ENCODE peak calls at places on chromosome 7, in ten cellular contexts. One of them, this sample, is unnamed.

GRCh38 chr7:151137076-151137611 is 30.4 kb downstream of the GBX1 start:
- DNase-seq in hepatocyte: no peak
- DNase-seq in PC-9: no peak
- DNase-seq in SK-N-MC: no peak
- DNase-seq in PC-3: no peak
- DNase-seq in fibroblast of lung: no peak
- DNase-seq in endothelial cell of umbilical vein: no peak
- DNase-seq in astrocyte: no peak
- DNase-seq in mammary epithelial cell: no peak
- DNase-seq in HCT116: no peak
- DNase-seq in this sample: no peak

GRCh38 chr7:140571537-140572122 is 69.0 kb downstream of the DENND2A start:
- DNase-seq in SK-N-MC: no peak
- DNase-seq in fibroblast of lung: no peak
- DNase-seq in astrocyte: peak
- DNase-seq in mammary epithelial cell: peak
- DNase-seq in endothelial cell of umbilical vein: no peak
- DNase-seq in PC-3: peak
- DNase-seq in hepatocyte: no peak
- DNase-seq in PC-9: peak
- DNase-seq in HCT116: no peak
- DNase-seq in this sample: no peak

GRCh38 chr7:130377178-130377577 is 3.1 kb upstream of the CPA1 start:
- DNase-seq in PC-3: no peak
- DNase-seq in HCT116: no peak
- DNase-seq in SK-N-MC: no peak
- DNase-seq in PC-9: no peak
- DNase-seq in fibroblast of lung: no peak
- DNase-seq in astrocyte: no peak
- DNase-seq in endothelial cell of umbilical vein: no peak
- DNase-seq in mammary epithelial cell: no peak
- DNase-seq in hepatocyte: no peak
- DNase-seq in this sample: no peak

GRCh38 chr7:148912758-148913541 is 28.9 kb upstream of the EZH2 start:
- DNase-seq in PC-3: peak
- DNase-seq in endothelial cell of umbilical vein: no peak
- DNase-seq in fibroblast of lung: no peak
- DNase-seq in SK-N-MC: no peak
- DNase-seq in mammary epithelial cell: no peak
- DNase-seq in HCT116: peak
- DNase-seq in PC-9: peak
- DNase-seq in astrocyte: no peak
- DNase-seq in hepatocyte: no peak
- DNase-seq in this sample: no peak

GRCh38 chr7:140476698-140477261 is 2.5 kb downstream of the MKRN1 start:
- DNase-seq in PC-3: no peak
- DNase-seq in PC-9: no peak
- DNase-seq in SK-N-MC: no peak
- DNase-seq in astrocyte: no peak
- DNase-seq in endothelial cell of umbilical vein: no peak
- DNase-seq in hepatocyte: no peak
- DNase-seq in mammary epithelial cell: no peak
- DNase-seq in fibroblast of lung: no peak
- DNase-seq in HCT116: no peak
- DNase-seq in this sample: no peak

GRCh38 chr7:78435355-78435754 is 636.8 kb downstream of the PHTF2 start:
- DNase-seq in SK-N-MC: no peak
- DNase-seq in HCT116: no peak
- DNase-seq in hepatocyte: no peak
- DNase-seq in PC-3: no peak
- DNase-seq in PC-9: no peak
- DNase-seq in mammary epithelial cell: no peak
- DNase-seq in endothelial cell of umbilical vein: no peak
- DNase-seq in fibroblast of lung: no peak
- DNase-seq in astrocyte: no peak
- DNase-seq in this sample: no peak

GRCh38 chr7:35555934-35556333 is 139.0 kb downstream of the HERPUD2 start:
- DNase-seq in mammary epithelial cell: peak
- DNase-seq in SK-N-MC: no peak
- DNase-seq in PC-3: peak
- DNase-seq in hepatocyte: peak
- DNase-seq in astrocyte: no peak
- DNase-seq in PC-9: peak
- DNase-seq in endothelial cell of umbilical vein: no peak
- DNase-seq in fibroblast of lung: no peak
- DNase-seq in HCT116: no peak
- DNase-seq in this sample: peak

GRCh38 chr7:41033526-41033925 is 669.4 kb downstream of the INHBA start:
- DNase-seq in mammary epithelial cell: peak
- DNase-seq in fibroblast of lung: no peak
- DNase-seq in endothelial cell of umbilical vein: no peak
- DNase-seq in hepatocyte: no peak
- DNase-seq in PC-9: no peak
- DNase-seq in astrocyte: peak
- DNase-seq in PC-3: no peak
- DNase-seq in SK-N-MC: no peak
- DNase-seq in HCT116: no peak
- DNase-seq in this sample: no peak

GRCh38 chr7:121288894-121289293 is 39.9 kb upstream of the WNT16 start:
- DNase-seq in HCT116: peak
- DNase-seq in endothelial cell of umbilical vein: no peak
- DNase-seq in PC-3: peak
- DNase-seq in PC-9: peak
- DNase-seq in mammary epithelial cell: peak
- DNase-seq in astrocyte: peak
- DNase-seq in SK-N-MC: no peak
- DNase-seq in hepatocyte: no peak
- DNase-seq in fibroblast of lung: peak
- DNase-seq in this sample: no peak

GRCh38 chr7:113635492-113635891 is 283.3 kb downstream of the PPP1R3A start:
- DNase-seq in hepatocyte: no peak
- DNase-seq in SK-N-MC: no peak
- DNase-seq in endothelial cell of umbilical vein: no peak
- DNase-seq in mammary epithelial cell: no peak
- DNase-seq in PC-3: no peak
- DNase-seq in astrocyte: no peak
- DNase-seq in HCT116: no peak
- DNase-seq in PC-9: no peak
- DNase-seq in fibroblast of lung: no peak
- DNase-seq in this sample: no peak

GRCh38 chr7:107661081-107661864 is 645 bp downstream of the SLC26A4 start:
- DNase-seq in SK-N-MC: no peak
- DNase-seq in HCT116: no peak
- DNase-seq in mammary epithelial cell: peak
- DNase-seq in astrocyte: peak
- DNase-seq in PC-3: peak
- DNase-seq in hepatocyte: peak
- DNase-seq in endothelial cell of umbilical vein: peak
- DNase-seq in fibroblast of lung: peak
- DNase-seq in PC-9: peak
- DNase-seq in this sample: peak

GRCh38 chr7:107663196-107663595 is 2.6 kb downstream of the SLC26A4 start:
- DNase-seq in astrocyte: no peak
- DNase-seq in PC-9: no peak
- DNase-seq in mammary epithelial cell: no peak
- DNase-seq in endothelial cell of umbilical vein: no peak
- DNase-seq in SK-N-MC: no peak
- DNase-seq in hepatocyte: no peak
- DNase-seq in HCT116: no peak
- DNase-seq in fibroblast of lung: no peak
- DNase-seq in PC-3: no peak
- DNase-seq in this sample: no peak

GRCh38 chr7:107660381-107661080 is at the start of gene SLC26A4:
- DNase-seq in hepatocyte: peak
- DNase-seq in SK-N-MC: no peak
- DNase-seq in PC-9: no peak
- DNase-seq in endothelial cell of umbilical vein: no peak
- DNase-seq in PC-3: no peak
- DNase-seq in fibroblast of lung: no peak
- DNase-seq in astrocyte: no peak
- DNase-seq in HCT116: no peak
- DNase-seq in mammary epithelial cell: no peak
- DNase-seq in this sample: no peak

GRCh38 chr7:107659666-107660065 is 962 bp upstream of the SLC26A4 start:
- DNase-seq in hepatocyte: no peak
- DNase-seq in astrocyte: peak
- DNase-seq in HCT116: peak
- DNase-seq in PC-9: peak
- DNase-seq in mammary epithelial cell: peak
- DNase-seq in PC-3: peak
- DNase-seq in SK-N-MC: no peak
- DNase-seq in endothelial cell of umbilical vein: no peak
- DNase-seq in fibroblast of lung: peak
- DNase-seq in this sample: no peak

GRCh38 chr7:107661865-107662379 is 1.3 kb downstream of the SLC26A4 start:
- DNase-seq in PC-3: no peak
- DNase-seq in endothelial cell of umbilical vein: no peak
- DNase-seq in astrocyte: no peak
- DNase-seq in mammary epithelial cell: no peak
- DNase-seq in hepatocyte: no peak
- DNase-seq in SK-N-MC: no peak
- DNase-seq in PC-9: no peak
- DNase-seq in fibroblast of lung: no peak
- DNase-seq in HCT116: no peak
- DNase-seq in this sample: no peak
- TF ChIP-seq EZH2 in PC-3: no peak
- TF ChIP-seq EZH2 in endothelial cell of umbilical vein: no peak
- TF ChIP-seq EZH2 in astrocyte: peak
- TF ChIP-seq EZH2 in mammary epithelial cell: no peak
- TF ChIP-seq EZH2 in hepatocyte: peak
- TF ChIP-seq EZH2 in SK-N-MC: peak
- TF ChIP-seq EZH2 in PC-9: no peak
- TF ChIP-seq EZH2 in fibroblast of lung: no peak
- TF ChIP-seq EZH2 in HCT116: no peak
- TF ChIP-seq EZH2 in this sample: no peak

DNA sequence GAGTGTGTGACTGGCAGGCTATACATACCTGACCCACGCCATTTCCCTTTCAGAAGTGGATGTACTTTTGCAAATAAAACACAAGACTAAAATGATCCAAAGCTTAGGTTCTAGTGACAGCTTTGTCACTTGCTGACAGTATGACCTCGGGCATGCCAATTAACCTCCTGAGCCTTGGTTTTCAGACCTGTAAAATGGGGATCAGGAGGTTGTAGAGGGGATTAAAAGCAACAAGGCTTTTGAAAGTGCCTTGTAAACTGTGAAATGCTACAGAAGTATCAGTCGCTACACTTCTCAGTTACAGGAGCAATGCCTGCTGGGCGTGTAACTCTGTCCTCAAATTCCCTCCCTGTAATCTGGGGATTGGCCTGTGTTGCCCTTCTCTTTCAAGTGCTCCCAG is 8.7 kb upstream of the GRB10 start:
- DNase-seq in HCT116: no peak
- DNase-seq in astrocyte: no peak
- DNase-seq in endothelial cell of umbilical vein: no peak
- DNase-seq in PC-3: no peak
- DNase-seq in fibroblast of lung: no peak
- DNase-seq in mammary epithelial cell: no peak
- DNase-seq in PC-9: no peak
- DNase-seq in SK-N-MC: no peak
- DNase-seq in hepatocyte: no peak
- DNase-seq in this sample: no peak
- TF ChIP-seq EZH2 in HCT116: no peak
- TF ChIP-seq EZH2 in astrocyte: no peak
- TF ChIP-seq EZH2 in endothelial cell of umbilical vein: no peak
- TF ChIP-seq EZH2 in PC-3: no peak
- TF ChIP-seq EZH2 in fibroblast of lung: no peak
- TF ChIP-seq EZH2 in mammary epithelial cell: no peak
- TF ChIP-seq EZH2 in PC-9: no peak
- TF ChIP-seq EZH2 in SK-N-MC: no peak
- TF ChIP-seq EZH2 in hepatocyte: no peak
- TF ChIP-seq EZH2 in this sample: no peak

DNA sequence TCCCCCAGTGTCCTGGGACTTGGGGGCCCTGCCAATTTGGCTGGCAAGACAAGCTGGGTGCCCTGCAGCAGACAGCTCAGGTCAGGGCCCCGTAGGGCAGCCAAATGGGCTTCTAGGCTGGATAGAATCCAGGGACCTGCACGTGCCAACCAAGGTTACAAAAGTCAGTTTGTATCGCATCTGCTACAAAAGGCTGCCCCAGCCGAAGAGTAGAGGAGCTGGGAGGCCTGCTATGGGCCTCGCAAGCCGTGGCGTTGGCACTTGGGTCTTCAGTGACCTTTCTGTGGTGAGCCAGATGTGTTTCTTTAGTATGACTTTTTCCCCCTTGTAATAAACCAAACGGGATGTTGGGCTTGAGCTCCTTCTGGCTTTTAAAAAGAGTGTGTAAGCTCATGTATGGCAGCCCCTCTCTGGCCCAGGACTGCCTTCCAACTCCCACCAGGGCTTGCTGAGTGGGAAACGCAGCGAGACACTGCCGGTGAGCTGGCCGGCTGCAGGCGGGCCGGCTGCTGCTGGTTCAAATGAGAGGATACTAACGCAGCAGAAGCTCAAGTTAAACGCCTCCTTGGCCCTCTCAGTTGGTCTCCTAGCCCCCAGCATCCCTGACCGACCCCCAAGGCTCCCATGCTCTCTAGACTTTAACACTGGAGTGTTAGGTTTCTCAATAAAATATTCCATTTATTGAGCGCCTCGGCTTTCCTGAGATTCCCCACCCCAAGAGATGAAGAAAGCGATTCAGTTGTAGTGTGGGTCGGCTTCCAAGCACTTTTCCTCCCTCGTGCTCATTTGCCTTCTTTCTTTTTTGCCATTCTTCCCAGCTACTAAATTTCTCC is 3.1 kb upstream of the HOXA10 start:
- DNase-seq in PC-3: no peak
- DNase-seq in HCT116: no peak
- DNase-seq in endothelial cell of umbilical vein: peak
- DNase-seq in SK-N-MC: no peak
- DNase-seq in fibroblast of lung: no peak
- DNase-seq in mammary epithelial cell: no peak
- DNase-seq in hepatocyte: no peak
- DNase-seq in astrocyte: no peak
- DNase-seq in PC-9: no peak
- DNase-seq in this sample: no peak
- TF ChIP-seq EZH2 in PC-3: no peak
- TF ChIP-seq EZH2 in HCT116: no peak
- TF ChIP-seq EZH2 in endothelial cell of umbilical vein: no peak
- TF ChIP-seq EZH2 in SK-N-MC: no peak
- TF ChIP-seq EZH2 in fibroblast of lung: no peak
- TF ChIP-seq EZH2 in mammary epithelial cell: no peak
- TF ChIP-seq EZH2 in hepatocyte: no peak
- TF ChIP-seq EZH2 in astrocyte: no peak
- TF ChIP-seq EZH2 in PC-9: no peak
- TF ChIP-seq EZH2 in this sample: no peak

DNA sequence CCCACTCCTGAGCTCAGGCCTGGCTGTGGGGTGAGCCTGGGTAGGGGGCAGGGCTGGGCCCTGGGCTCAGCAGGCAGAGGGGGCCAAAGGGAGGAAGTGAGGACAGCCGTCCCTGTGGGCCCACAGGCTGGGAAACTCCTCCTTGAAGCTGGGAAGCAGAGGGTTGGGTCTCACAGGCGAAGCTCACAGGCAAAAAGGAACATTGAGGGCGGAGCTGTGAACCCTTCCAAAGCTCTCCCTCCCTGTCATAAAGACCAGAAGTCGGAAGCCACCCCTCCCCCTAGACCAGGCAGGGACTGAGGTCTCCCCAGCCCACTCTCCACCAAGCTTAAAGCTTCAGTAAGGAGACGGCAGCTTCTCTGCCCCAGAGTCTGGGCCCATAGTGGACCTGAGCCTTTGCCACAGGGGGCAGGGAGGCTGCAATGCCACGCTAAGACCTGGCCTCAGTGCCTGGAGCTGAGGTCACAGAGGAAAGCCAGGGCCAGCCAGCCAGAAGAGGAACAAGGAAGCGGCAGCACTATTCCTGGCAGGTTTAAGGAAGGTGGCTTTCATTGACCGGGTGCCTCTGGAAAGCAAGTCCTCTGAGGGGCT is 1.0 kb upstream of the KCP start:
- DNase-seq in mammary epithelial cell: no peak
- DNase-seq in SK-N-MC: no peak
- DNase-seq in PC-3: no peak
- DNase-seq in fibroblast of lung: no peak
- DNase-seq in PC-9: no peak
- DNase-seq in hepatocyte: peak
- DNase-seq in endothelial cell of umbilical vein: no peak
- DNase-seq in HCT116: no peak
- DNase-seq in astrocyte: no peak
- DNase-seq in this sample: no peak
- TF ChIP-seq EZH2 in mammary epithelial cell: no peak
- TF ChIP-seq EZH2 in SK-N-MC: no peak
- TF ChIP-seq EZH2 in PC-3: no peak
- TF ChIP-seq EZH2 in fibroblast of lung: peak
- TF ChIP-seq EZH2 in PC-9: no peak
- TF ChIP-seq EZH2 in hepatocyte: no peak
- TF ChIP-seq EZH2 in endothelial cell of umbilical vein: no peak
- TF ChIP-seq EZH2 in HCT116: no peak
- TF ChIP-seq EZH2 in astrocyte: no peak
- TF ChIP-seq EZH2 in this sample: no peak